ENCODE peak calls at places on chromosome 20, in five cellular contexts. One of them, this sample, is unnamed.

GRCh38 chr20:58452667-58453255 is 62.4 kb downstream of the APCDD1L start:
- DNase-seq in activated CD4-positive, alpha-beta T cell treated with anti-CD3 and anti-CD28 coated beads, Interleukin-2, amount 50 U/mL, for 1 hour: no peak
- DNase-seq in psoas muscle: no peak
- DNase-seq in iPS-NIHi11: no peak
- DNase-seq in Right ventricle myocardium superior: no peak
- DNase-seq in this sample: no peak

GRCh38 chr20:19964289-19965263 is 52.6 kb upstream of the NAA20 start:
- DNase-seq in activated CD4-positive, alpha-beta T cell treated with anti-CD3 and anti-CD28 coated beads, Interleukin-2, amount 50 U/mL, for 1 hour: no peak
- DNase-seq in Right ventricle myocardium superior: peak
- DNase-seq in iPS-NIHi11: no peak
- DNase-seq in psoas muscle: peak
- DNase-seq in this sample: no peak

GRCh38 chr20:60253471-60253870 is 295.2 kb downstream of the CDH26 start:
- DNase-seq in Right ventricle myocardium superior: no peak
- DNase-seq in activated CD4-positive, alpha-beta T cell treated with anti-CD3 and anti-CD28 coated beads, Interleukin-2, amount 50 U/mL, for 1 hour: no peak
- DNase-seq in iPS-NIHi11: no peak
- DNase-seq in psoas muscle: no peak
- DNase-seq in this sample: no peak

GRCh38 chr20:50366270-50367103 is 143.7 kb upstream of the PTPN1 start:
- DNase-seq in psoas muscle: no peak
- DNase-seq in Right ventricle myocardium superior: peak
- DNase-seq in activated CD4-positive, alpha-beta T cell treated with anti-CD3 and anti-CD28 coated beads, Interleukin-2, amount 50 U/mL, for 1 hour: peak
- DNase-seq in iPS-NIHi11: no peak
- DNase-seq in this sample: no peak

GRCh38 chr20:7828437-7828836 is 111.8 kb downstream of the HAO1 start:
- DNase-seq in iPS-NIHi11: no peak
- DNase-seq in Right ventricle myocardium superior: no peak
- DNase-seq in activated CD4-positive, alpha-beta T cell treated with anti-CD3 and anti-CD28 coated beads, Interleukin-2, amount 50 U/mL, for 1 hour: no peak
- DNase-seq in psoas muscle: no peak
- DNase-seq in this sample: no peak

GRCh38 chr20:33111306-33111705 is 31.9 kb downstream of the BPIFB4 start:
- DNase-seq in activated CD4-positive, alpha-beta T cell treated with anti-CD3 and anti-CD28 coated beads, Interleukin-2, amount 50 U/mL, for 1 hour: no peak
- DNase-seq in iPS-NIHi11: no peak
- DNase-seq in psoas muscle: no peak
- DNase-seq in Right ventricle myocardium superior: no peak
- DNase-seq in this sample: no peak

GRCh38 chr20:55353206-55353605 is 652.1 kb downstream of the CBLN4 start:
- DNase-seq in Right ventricle myocardium superior: no peak
- DNase-seq in iPS-NIHi11: no peak
- DNase-seq in psoas muscle: no peak
- DNase-seq in activated CD4-positive, alpha-beta T cell treated with anti-CD3 and anti-CD28 coated beads, Interleukin-2, amount 50 U/mL, for 1 hour: no peak
- DNase-seq in this sample: no peak

GRCh38 chr20:23361108-23361650 is 803 bp upstream of the GZF1 start:
- DNase-seq in iPS-NIHi11: no peak
- DNase-seq in activated CD4-positive, alpha-beta T cell treated with anti-CD3 and anti-CD28 coated beads, Interleukin-2, amount 50 U/mL, for 1 hour: no peak
- DNase-seq in Right ventricle myocardium superior: no peak
- DNase-seq in psoas muscle: no peak
- DNase-seq in this sample: no peak

GRCh38 chr20:58908216-58908615 is 55.7 kb downstream of the GNAS start:
- DNase-seq in activated CD4-positive, alpha-beta T cell treated with anti-CD3 and anti-CD28 coated beads, Interleukin-2, amount 50 U/mL, for 1 hour: no peak
- DNase-seq in psoas muscle: no peak
- DNase-seq in iPS-NIHi11: no peak
- DNase-seq in Right ventricle myocardium superior: no peak
- DNase-seq in this sample: no peak

GRCh38 chr20:46040902-46041535 is 12.0 kb downstream of the SLC12A5 start:
- DNase-seq in psoas muscle: no peak
- DNase-seq in activated CD4-positive, alpha-beta T cell treated with anti-CD3 and anti-CD28 coated beads, Interleukin-2, amount 50 U/mL, for 1 hour: peak
- DNase-seq in Right ventricle myocardium superior: no peak
- DNase-seq in iPS-NIHi11: peak
- DNase-seq in this sample: peak

GRCh38 chr20:58524814-58525213 is 9.6 kb upstream of the APCDD1L start:
- DNase-seq in Right ventricle myocardium superior: no peak
- DNase-seq in activated CD4-positive, alpha-beta T cell treated with anti-CD3 and anti-CD28 coated beads, Interleukin-2, amount 50 U/mL, for 1 hour: no peak
- DNase-seq in iPS-NIHi11: no peak
- DNase-seq in psoas muscle: no peak
- DNase-seq in this sample: no peak

This sample was measured in activated CD8-positive, alpha-beta memory T cell treated with anti-CD3 and anti-CD28 coated beads, Interleukin-2, amount 50 U/mL, for 4 hours.